ENCODE peak calls at places on chromosomes 3 and 15, in four cellular contexts. K, X, I and E are unnamed samples.

GRCh38 chr3:134644731-134645514 is 5.9 kb downstream of the KY start:
- DNase-seq in K (no peak), X (peak; percentile 59), I (peak; percentile 66), E (no peak)

GRCh38 chr15:101027273-101027901 is 108.2 kb downstream of the LRRK1 start:
- DNase-seq in I (no peak), K (no peak), X (no peak), E (peak; percentile 27)

GRCh38 chr3:187736418-187736871 is 8.8 kb downstream of the BCL6 start:
- DNase-seq in K (no peak), X (peak; percentile 62), I (peak; percentile 34), E (no peak)

GRCh38 chr3:148532326-148532725 is 165.4 kb upstream of the AGTR1 start:
- DNase-seq in X (no peak), K (no peak), I (no peak), E (no peak)

GRCh38 chr15:25179673-25180511 is 225.1 kb downstream of the SNRPN start:
- DNase-seq in X (peak; percentile 34), I (peak; percentile 14), K (no peak), E (no peak)

GRCh38 chr15:39804026-39804425 is 21.4 kb upstream of the FSIP1 start:
- DNase-seq in I (no peak), X (no peak), K (no peak), E (no peak)

GRCh38 chr3:68996356-68996995 is 17.0 kb downstream of the EOGT start:
- DNase-seq in X (no peak), K (no peak), I (no peak), E (no peak)

GRCh38 chr15:57290826-57291225 is 85.5 kb upstream of the CGNL1 start:
- DNase-seq in X (no peak), K (no peak), I (no peak), E (no peak)

GRCh38 chr3:116443096-116443793 is 2.0 kb downstream of the LSAMP start:
- DNase-seq in K (no peak), X (no peak), I (no peak), E (no peak)

GRCh38 chr3:157174265-157174615 is 14.3 kb upstream of the CCNL1 start:
- DNase-seq in X (peak; percentile 78), K (peak; percentile 8), I (no peak), E (no peak)

GRCh38 chr15:85379403-85380131 is 836 bp upstream of the AKAP13 start:
- DNase-seq in I (no peak), X (no peak), K (no peak), E (peak; percentile 32)

GRCh38 chr3:136958931-136959330 is 1.1 kb downstream of the IL20RB start:
- DNase-seq in X (no peak), K (no peak), I (no peak), E (no peak)

GRCh38 chr3:10311710-10312109 is 9.2 kb downstream of the SEC13 start:
- DNase-seq in X (no peak), I (no peak), K (no peak), E (no peak)

GRCh38 chr3:38000242-38000916 is 9.8 kb downstream of the VILL start:
- DNase-seq in X (peak; percentile 57), K (no peak), I (no peak), E (no peak)

GRCh38 chr3:167008765-167009164 is 371.3 kb downstream of the ZBBX start:
- DNase-seq in X (no peak), K (no peak), I (no peak), E (no peak)

GRCh38 chr3:41288785-41289184 is 89.5 kb downstream of the CTNNB1 start:
- DNase-seq in I (no peak), X (no peak), K (no peak), E (no peak)

GRCh38 chr15:39486546-39487081 is 94.3 kb upstream of the THBS1 start:
- DNase-seq in I (no peak), X (no peak), K (no peak), E (no peak)

GRCh38 chr3:184691397-184692131 is 20.3 kb downstream of the MAGEF1 start:
- DNase-seq in X (peak; percentile 79), I (peak; percentile 38), K (no peak), E (no peak)

GRCh38 chr3:3998140-3998977 is 199.1 kb downstream of the LRRN1 start:
- DNase-seq in K (no peak), X (no peak), I (no peak), E (no peak)

GRCh38 chr15:80424381-80424780 is 20.2 kb downstream of the ARNT2 start:
- DNase-seq in X (no peak), K (no peak), I (no peak), E (no peak)

GRCh38 chr3:5197470-5198312 is 10.2 kb downstream of the EDEM1 start:
- DNase-seq in K (no peak), I (no peak), X (no peak), E (no peak)

GRCh38 chr15:91981802-91982201 is 128.3 kb downstream of the SLCO3A1 start:
- DNase-seq in K (no peak), X (no peak), I (no peak), E (no peak)

GRCh38 chr15:58459045-58459444 is 27.3 kb downstream of the LIPC start:
- DNase-seq in I (no peak), K (no peak), X (no peak), E (no peak)
- H3K4me1 ChIP-seq in I (peaks cover 27% of the 10 kb centered on the region), K (peaks cover 43% of the 10 kb centered on the region), X (peaks cover 2% of the 10 kb centered on the region), E (peaks cover 4% of the 10 kb centered on the region)

GRCh38 chr15:67094001-67094826 is 28.8 kb downstream of the SMAD3 start:
- DNase-seq in I (no peak), X (no peak), K (no peak), E (no peak)
- H3K4me1 ChIP-seq in I (peaks cover 48% of the 10 kb centered on the region), X (peaks cover 43% of the 10 kb centered on the region), K (peaks cover 98% of the 10 kb centered on the region), E (peaks cover 33% of the 10 kb centered on the region)

GRCh38 chr3:150149651-150150051 is 179.0 kb upstream of the PFN2 start:
- DNase-seq in X (peak; percentile 33), I (no peak), K (no peak), E (no peak)

GRCh38 chr3:150147776-150148175 is 177.1 kb upstream of the PFN2 start:
- DNase-seq in I (no peak), X (no peak), K (no peak), E (no peak)

GRCh38 chr3:150146891-150147761 is 176.4 kb upstream of the PFN2 start:
- DNase-seq in I (no peak), X (peak; percentile 69), K (no peak), E (no peak)

GRCh38 chr3:150150633-150151032 is 179.9 kb upstream of the PFN2 start:
- DNase-seq in I (no peak), K (no peak), X (no peak), E (no peak)

DNA sequence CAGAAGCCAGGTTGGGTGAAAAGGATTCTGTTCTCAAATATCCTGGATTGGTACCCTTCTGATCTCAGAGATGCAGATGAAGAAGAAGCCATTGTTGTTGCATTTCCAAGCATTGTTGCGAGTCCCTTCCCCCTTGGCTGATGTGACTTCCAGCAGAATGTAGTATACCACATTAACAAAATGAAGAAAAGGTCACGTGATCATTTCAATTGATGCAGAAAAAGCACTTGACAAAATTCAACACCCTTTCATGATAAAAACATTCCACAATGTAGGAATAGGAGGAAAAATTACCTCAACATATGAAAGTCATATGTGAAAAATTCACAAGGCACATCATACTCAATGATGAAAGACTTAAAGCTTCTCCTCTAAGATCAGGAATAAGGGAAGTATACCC is 181.9 kb upstream of the PFN2 start:
- DNase-seq in K (no peak), X (no peak), I (no peak), E (no peak)
- H3K4me1 ChIP-seq in K (no peaks in the 10 kb centered on the region), X (peaks cover 2% of the 10 kb centered on the region), I (no peaks in the 10 kb centered on the region), E (no peaks in the 10 kb centered on the region)

GRCh38 chr3:123353227-123353851 is 95.6 kb downstream of the ADCY5 start:
- DNase-seq in K (no peak), X (no peak), I (no peak), E (no peak)
- H3K4me1 ChIP-seq in K (no peaks in the 10 kb centered on the region), X (peaks cover 12% of the 10 kb centered on the region), I (peaks cover 28% of the 10 kb centered on the region), E (no peaks in the 10 kb centered on the region)

DNA sequence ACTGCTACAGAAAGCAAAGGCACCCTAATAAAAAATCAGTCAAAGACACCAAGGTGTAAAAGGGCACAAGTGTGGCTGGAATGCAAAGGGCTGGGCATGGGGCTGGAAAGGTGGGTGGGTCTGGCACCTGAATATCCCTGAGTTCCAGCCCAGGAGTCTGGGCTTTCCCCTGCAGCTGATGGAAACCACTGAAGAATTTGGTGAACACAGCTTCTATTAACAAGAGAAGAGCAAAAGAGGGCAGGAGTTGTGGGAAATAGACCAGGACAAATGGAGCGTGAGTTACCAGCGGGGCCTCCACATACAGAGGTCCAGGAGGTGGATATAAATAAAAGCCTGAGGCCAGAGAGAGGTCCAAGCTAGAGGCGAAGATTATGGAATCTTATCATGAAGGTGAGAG is 45.1 kb upstream of the TPM1 start:
- DNase-seq in K (no peak), I (no peak), X (no peak), E (no peak)
- H3K4me1 ChIP-seq in K (peaks cover 21% of the 10 kb centered on the region), I (peaks cover 12% of the 10 kb centered on the region), X (peaks cover 2% of the 10 kb centered on the region), E (peaks cover 7% of the 10 kb centered on the region)